ENCODE peak calls at places on chromosomes 4 and X, in ten cellular contexts. One of them, this sample, is unnamed.

GRCh38 chrX:110569506-110569905 is 210.9 kb downstream of the RTL9 start:
- DNase-seq in right cardiac atrium: no peak
- DNase-seq in naive B cell: no peak
- DNase-seq in kidney epithelial cell: no peak
- DNase-seq in T-cell: no peak
- DNase-seq in iPS-NIHi11: no peak
- DNase-seq in iris pigment epithelial cell: peak; percentile 4
- DNase-seq in activated CD8-positive, alpha-beta memory T cell treated with anti-CD3 and anti-CD28 coated beads for 1 hour: no peak
- DNase-seq in GM13976: no peak
- DNase-seq in WTC11: no peak
- DNase-seq in this sample: no peak

GRCh38 chr4:148447672-148448071 is 5.5 kb upstream of the NR3C2 start:
- DNase-seq in activated CD8-positive, alpha-beta memory T cell treated with anti-CD3 and anti-CD28 coated beads for 1 hour: no peak
- DNase-seq in WTC11: no peak
- DNase-seq in T-cell: peak; percentile 18
- DNase-seq in iPS-NIHi11: no peak
- DNase-seq in GM13976: no peak
- DNase-seq in iris pigment epithelial cell: peak; percentile 2
- DNase-seq in kidney epithelial cell: no peak
- DNase-seq in naive B cell: no peak
- DNase-seq in right cardiac atrium: no peak
- DNase-seq in this sample: no peak

GRCh38 chr4:38759077-38759789 is 23.6 kb downstream of the TLR10 start:
- DNase-seq in iPS-NIHi11: peak; percentile 63
- DNase-seq in kidney epithelial cell: no peak
- DNase-seq in activated CD8-positive, alpha-beta memory T cell treated with anti-CD3 and anti-CD28 coated beads for 1 hour: peak; percentile 40
- DNase-seq in iris pigment epithelial cell: peak; percentile 61
- DNase-seq in WTC11: peak; percentile 67
- DNase-seq in T-cell: peak; percentile 47
- DNase-seq in naive B cell: peak; percentile 60
- DNase-seq in GM13976: peak; percentile 48
- DNase-seq in right cardiac atrium: peak; percentile 78
- DNase-seq in this sample: no peak

GRCh38 chrX:101219116-101219839 is at the start of gene DRP2:
- DNase-seq in naive B cell: no peak
- DNase-seq in kidney epithelial cell: no peak
- DNase-seq in GM13976: no peak
- DNase-seq in right cardiac atrium: no peak
- DNase-seq in iris pigment epithelial cell: peak; percentile 40
- DNase-seq in iPS-NIHi11: peak; percentile 7
- DNase-seq in T-cell: no peak
- DNase-seq in activated CD8-positive, alpha-beta memory T cell treated with anti-CD3 and anti-CD28 coated beads for 1 hour: no peak
- DNase-seq in WTC11: no peak
- DNase-seq in this sample: no peak

GRCh38 chrX:45050558-45050957 is 150.1 kb downstream of the DIPK2B start:
- DNase-seq in WTC11: no peak
- DNase-seq in activated CD8-positive, alpha-beta memory T cell treated with anti-CD3 and anti-CD28 coated beads for 1 hour: no peak
- DNase-seq in right cardiac atrium: no peak
- DNase-seq in iris pigment epithelial cell: no peak
- DNase-seq in T-cell: no peak
- DNase-seq in kidney epithelial cell: no peak
- DNase-seq in GM13976: peak; percentile 22
- DNase-seq in naive B cell: no peak
- DNase-seq in iPS-NIHi11: no peak
- DNase-seq in this sample: no peak

GRCh38 chrX:117998171-117998570 is 118.4 kb downstream of the KLHL13 start:
- DNase-seq in naive B cell: no peak
- DNase-seq in iPS-NIHi11: no peak
- DNase-seq in right cardiac atrium: no peak
- DNase-seq in activated CD8-positive, alpha-beta memory T cell treated with anti-CD3 and anti-CD28 coated beads for 1 hour: no peak
- DNase-seq in iris pigment epithelial cell: no peak
- DNase-seq in kidney epithelial cell: no peak
- DNase-seq in WTC11: no peak
- DNase-seq in GM13976: no peak
- DNase-seq in T-cell: no peak
- DNase-seq in this sample: no peak

GRCh38 chr4:85127653-85128052 is 161.2 kb upstream of the WDFY3 start:
- DNase-seq in naive B cell: peak; percentile 4
- DNase-seq in iPS-NIHi11: peak; percentile 82
- DNase-seq in WTC11: peak; percentile 64
- DNase-seq in right cardiac atrium: peak; percentile 49
- DNase-seq in T-cell: no peak
- DNase-seq in activated CD8-positive, alpha-beta memory T cell treated with anti-CD3 and anti-CD28 coated beads for 1 hour: no peak
- DNase-seq in GM13976: peak; percentile 47
- DNase-seq in iris pigment epithelial cell: peak; percentile 56
- DNase-seq in kidney epithelial cell: no peak
- DNase-seq in this sample: peak; percentile 21

GRCh38 chr4:69833251-69833650 is 26.7 kb downstream of the SULT1E1 start:
- DNase-seq in GM13976: no peak
- DNase-seq in iPS-NIHi11: no peak
- DNase-seq in kidney epithelial cell: no peak
- DNase-seq in WTC11: no peak
- DNase-seq in naive B cell: no peak
- DNase-seq in activated CD8-positive, alpha-beta memory T cell treated with anti-CD3 and anti-CD28 coated beads for 1 hour: no peak
- DNase-seq in right cardiac atrium: no peak
- DNase-seq in T-cell: no peak
- DNase-seq in iris pigment epithelial cell: no peak
- DNase-seq in this sample: no peak

GRCh38 chrX:154384284-154384892 is 5.3 kb downstream of the EMD start:
- DNase-seq in iris pigment epithelial cell: no peak
- DNase-seq in GM13976: no peak
- DNase-seq in kidney epithelial cell: no peak
- DNase-seq in iPS-NIHi11: no peak
- DNase-seq in T-cell: no peak
- DNase-seq in WTC11: no peak
- DNase-seq in naive B cell: no peak
- DNase-seq in right cardiac atrium: no peak
- DNase-seq in activated CD8-positive, alpha-beta memory T cell treated with anti-CD3 and anti-CD28 coated beads for 1 hour: no peak
- DNase-seq in this sample: no peak

GRCh38 chr4:6290769-6291547 is 21.3 kb downstream of the WFS1 start:
- DNase-seq in activated CD8-positive, alpha-beta memory T cell treated with anti-CD3 and anti-CD28 coated beads for 1 hour: no peak
- DNase-seq in iris pigment epithelial cell: no peak
- DNase-seq in iPS-NIHi11: peak; percentile 54
- DNase-seq in naive B cell: no peak
- DNase-seq in T-cell: no peak
- DNase-seq in right cardiac atrium: no peak
- DNase-seq in kidney epithelial cell: no peak
- DNase-seq in GM13976: no peak
- DNase-seq in WTC11: no peak
- DNase-seq in this sample: no peak

GRCh38 chrX:119391279-119391678 is 7.9 kb upstream of the SLC25A43 start:
- DNase-seq in naive B cell: peak; percentile 1
- DNase-seq in activated CD8-positive, alpha-beta memory T cell treated with anti-CD3 and anti-CD28 coated beads for 1 hour: no peak
- DNase-seq in kidney epithelial cell: no peak
- DNase-seq in right cardiac atrium: no peak
- DNase-seq in GM13976: peak; percentile 37
- DNase-seq in WTC11: no peak
- DNase-seq in iris pigment epithelial cell: peak; percentile 38
- DNase-seq in T-cell: no peak
- DNase-seq in iPS-NIHi11: no peak
- DNase-seq in this sample: no peak

GRCh38 chr4:184189966-184190365 is 27.7 kb downstream of the ENPP6 start:
- DNase-seq in right cardiac atrium: no peak
- DNase-seq in activated CD8-positive, alpha-beta memory T cell treated with anti-CD3 and anti-CD28 coated beads for 1 hour: no peak
- DNase-seq in WTC11: no peak
- DNase-seq in naive B cell: no peak
- DNase-seq in GM13976: no peak
- DNase-seq in iris pigment epithelial cell: no peak
- DNase-seq in iPS-NIHi11: no peak
- DNase-seq in kidney epithelial cell: no peak
- DNase-seq in T-cell: no peak
- DNase-seq in this sample: no peak

GRCh38 chr4:4320951-4321714 is 31.1 kb downstream of the ZBTB49 start:
- DNase-seq in GM13976: no peak
- DNase-seq in activated CD8-positive, alpha-beta memory T cell treated with anti-CD3 and anti-CD28 coated beads for 1 hour: no peak
- DNase-seq in T-cell: no peak
- DNase-seq in iris pigment epithelial cell: no peak
- DNase-seq in iPS-NIHi11: no peak
- DNase-seq in WTC11: no peak
- DNase-seq in right cardiac atrium: no peak
- DNase-seq in kidney epithelial cell: no peak
- DNase-seq in naive B cell: no peak
- DNase-seq in this sample: no peak

GRCh38 chr4:82652062-82652461 is 90.3 kb upstream of the TMEM150C start:
- DNase-seq in iris pigment epithelial cell: peak; percentile 49
- DNase-seq in GM13976: no peak
- DNase-seq in activated CD8-positive, alpha-beta memory T cell treated with anti-CD3 and anti-CD28 coated beads for 1 hour: no peak
- DNase-seq in kidney epithelial cell: no peak
- DNase-seq in iPS-NIHi11: no peak
- DNase-seq in T-cell: no peak
- DNase-seq in naive B cell: no peak
- DNase-seq in right cardiac atrium: no peak
- DNase-seq in WTC11: no peak
- DNase-seq in this sample: no peak

GRCh38 chrX:9873952-9874351 is 87.7 kb downstream of the SHROOM2 start:
- DNase-seq in iris pigment epithelial cell: no peak
- DNase-seq in GM13976: peak; percentile 60
- DNase-seq in naive B cell: peak; percentile 25
- DNase-seq in right cardiac atrium: peak; percentile 59
- DNase-seq in kidney epithelial cell: no peak
- DNase-seq in iPS-NIHi11: no peak
- DNase-seq in activated CD8-positive, alpha-beta memory T cell treated with anti-CD3 and anti-CD28 coated beads for 1 hour: no peak
- DNase-seq in T-cell: peak; percentile 5
- DNase-seq in WTC11: peak; percentile 32
- DNase-seq in this sample: no peak

GRCh38 chr4:121784975-121785374 is 16.1 kb upstream of the EXOSC9 start:
- DNase-seq in iris pigment epithelial cell: peak; percentile 99
- DNase-seq in iPS-NIHi11: no peak
- DNase-seq in activated CD8-positive, alpha-beta memory T cell treated with anti-CD3 and anti-CD28 coated beads for 1 hour: no peak
- DNase-seq in naive B cell: no peak
- DNase-seq in right cardiac atrium: no peak
- DNase-seq in GM13976: no peak
- DNase-seq in T-cell: no peak
- DNase-seq in kidney epithelial cell: peak; percentile 50
- DNase-seq in WTC11: no peak
- DNase-seq in this sample: peak; percentile 97

GRCh38 chr4:99966692-99967091 is 16.6 kb upstream of the H2AZ1 start:
- DNase-seq in GM13976: no peak
- DNase-seq in kidney epithelial cell: no peak
- DNase-seq in right cardiac atrium: no peak
- DNase-seq in naive B cell: no peak
- DNase-seq in WTC11: no peak
- DNase-seq in iPS-NIHi11: no peak
- DNase-seq in T-cell: no peak
- DNase-seq in activated CD8-positive, alpha-beta memory T cell treated with anti-CD3 and anti-CD28 coated beads for 1 hour: no peak
- DNase-seq in iris pigment epithelial cell: peak; percentile 86
- DNase-seq in this sample: no peak

GRCh38 chr4:188960411-188961093 is 821.3 kb downstream of the TRIML1 start:
- DNase-seq in iris pigment epithelial cell: peak; percentile 12
- DNase-seq in T-cell: no peak
- DNase-seq in right cardiac atrium: no peak
- DNase-seq in GM13976: no peak
- DNase-seq in kidney epithelial cell: no peak
- DNase-seq in activated CD8-positive, alpha-beta memory T cell treated with anti-CD3 and anti-CD28 coated beads for 1 hour: no peak
- DNase-seq in iPS-NIHi11: no peak
- DNase-seq in WTC11: no peak
- DNase-seq in naive B cell: no peak
- DNase-seq in this sample: no peak

GRCh38 chr4:47486306-47486705 is 1.2 kb downstream of the ATP10D start:
- DNase-seq in activated CD8-positive, alpha-beta memory T cell treated with anti-CD3 and anti-CD28 coated beads for 1 hour: no peak
- DNase-seq in iPS-NIHi11: no peak
- DNase-seq in right cardiac atrium: no peak
- DNase-seq in naive B cell: no peak
- DNase-seq in T-cell: no peak
- DNase-seq in GM13976: no peak
- DNase-seq in iris pigment epithelial cell: peak; percentile 31
- DNase-seq in WTC11: no peak
- DNase-seq in kidney epithelial cell: no peak
- DNase-seq in this sample: no peak

GRCh38 chr4:87387237-87387636 is 3.8 kb downstream of the HSD17B11 start:
- DNase-seq in T-cell: no peak
- DNase-seq in GM13976: no peak
- DNase-seq in activated CD8-positive, alpha-beta memory T cell treated with anti-CD3 and anti-CD28 coated beads for 1 hour: no peak
- DNase-seq in right cardiac atrium: no peak
- DNase-seq in kidney epithelial cell: no peak
- DNase-seq in WTC11: no peak
- DNase-seq in naive B cell: no peak
- DNase-seq in iris pigment epithelial cell: no peak
- DNase-seq in iPS-NIHi11: no peak
- DNase-seq in this sample: no peak

GRCh38 chr4:182829196-182829595 is 88.0 kb downstream of the DCTD start:
- DNase-seq in iPS-NIHi11: no peak
- DNase-seq in iris pigment epithelial cell: no peak
- DNase-seq in T-cell: no peak
- DNase-seq in WTC11: no peak
- DNase-seq in activated CD8-positive, alpha-beta memory T cell treated with anti-CD3 and anti-CD28 coated beads for 1 hour: no peak
- DNase-seq in naive B cell: no peak
- DNase-seq in right cardiac atrium: no peak
- DNase-seq in GM13976: no peak
- DNase-seq in kidney epithelial cell: no peak
- DNase-seq in this sample: no peak

GRCh38 chr4:41212221-41213203 is 1.8 kb downstream of the APBB2 start:
- DNase-seq in right cardiac atrium: no peak
- DNase-seq in T-cell: no peak
- DNase-seq in naive B cell: no peak
- DNase-seq in GM13976: peak; percentile 36
- DNase-seq in activated CD8-positive, alpha-beta memory T cell treated with anti-CD3 and anti-CD28 coated beads for 1 hour: no peak
- DNase-seq in WTC11: peak; percentile 30
- DNase-seq in iPS-NIHi11: peak; percentile 50
- DNase-seq in iris pigment epithelial cell: peak; percentile 88
- DNase-seq in kidney epithelial cell: no peak
- DNase-seq in this sample: peak; percentile 25

GRCh38 chr4:7403001-7403400 is 31.7 kb downstream of the PSAPL1 start:
- DNase-seq in iris pigment epithelial cell: no peak
- DNase-seq in GM13976: no peak
- DNase-seq in T-cell: no peak
- DNase-seq in naive B cell: no peak
- DNase-seq in WTC11: no peak
- DNase-seq in iPS-NIHi11: no peak
- DNase-seq in kidney epithelial cell: no peak
- DNase-seq in right cardiac atrium: no peak
- DNase-seq in activated CD8-positive, alpha-beta memory T cell treated with anti-CD3 and anti-CD28 coated beads for 1 hour: no peak
- DNase-seq in this sample: no peak

GRCh38 chrX:152821145-152821765 is 9.3 kb downstream of the CETN2 start:
- DNase-seq in T-cell: no peak
- DNase-seq in iris pigment epithelial cell: peak; percentile 31
- DNase-seq in kidney epithelial cell: no peak
- DNase-seq in activated CD8-positive, alpha-beta memory T cell treated with anti-CD3 and anti-CD28 coated beads for 1 hour: no peak
- DNase-seq in right cardiac atrium: no peak
- DNase-seq in WTC11: peak; percentile 65
- DNase-seq in GM13976: no peak
- DNase-seq in iPS-NIHi11: peak; percentile 55
- DNase-seq in naive B cell: no peak
- DNase-seq in this sample: no peak

GRCh38 chr4:22072726-22073125 is 124.2 kb upstream of the KCNIP4 start:
- DNase-seq in right cardiac atrium: no peak
- DNase-seq in WTC11: no peak
- DNase-seq in iPS-NIHi11: no peak
- DNase-seq in iris pigment epithelial cell: no peak
- DNase-seq in GM13976: no peak
- DNase-seq in kidney epithelial cell: no peak
- DNase-seq in activated CD8-positive, alpha-beta memory T cell treated with anti-CD3 and anti-CD28 coated beads for 1 hour: no peak
- DNase-seq in T-cell: no peak
- DNase-seq in naive B cell: no peak
- DNase-seq in this sample: no peak

GRCh38 chrX:35890699-35891098 is 28.8 kb upstream of the CFAP47 start:
- DNase-seq in GM13976: peak; percentile 16
- DNase-seq in activated CD8-positive, alpha-beta memory T cell treated with anti-CD3 and anti-CD28 coated beads for 1 hour: no peak
- DNase-seq in kidney epithelial cell: peak; percentile 7
- DNase-seq in right cardiac atrium: no peak
- DNase-seq in WTC11: peak; percentile 29
- DNase-seq in T-cell: no peak
- DNase-seq in iris pigment epithelial cell: peak; percentile 12
- DNase-seq in naive B cell: no peak
- DNase-seq in iPS-NIHi11: peak; percentile 48
- DNase-seq in this sample: peak; percentile 24

GRCh38 chr4:101670897-101671296 is 119.6 kb upstream of the BANK1 start:
- DNase-seq in T-cell: no peak
- DNase-seq in kidney epithelial cell: no peak
- DNase-seq in GM13976: no peak
- DNase-seq in naive B cell: no peak
- DNase-seq in activated CD8-positive, alpha-beta memory T cell treated with anti-CD3 and anti-CD28 coated beads for 1 hour: no peak
- DNase-seq in WTC11: no peak
- DNase-seq in iris pigment epithelial cell: no peak
- DNase-seq in iPS-NIHi11: no peak
- DNase-seq in right cardiac atrium: peak; percentile 52
- DNase-seq in this sample: no peak

GRCh38 chrX:40096395-40097091 is 1.2 kb downstream of the BCOR start:
- DNase-seq in WTC11: no peak
- DNase-seq in kidney epithelial cell: no peak
- DNase-seq in activated CD8-positive, alpha-beta memory T cell treated with anti-CD3 and anti-CD28 coated beads for 1 hour: no peak
- DNase-seq in naive B cell: peak; percentile 77
- DNase-seq in T-cell: peak; percentile 53
- DNase-seq in iPS-NIHi11: no peak
- DNase-seq in right cardiac atrium: peak; percentile 80
- DNase-seq in GM13976: peak; percentile 54
- DNase-seq in iris pigment epithelial cell: peak; percentile 62
- DNase-seq in this sample: no peak